ENCODE peak calls at places on chromosomes 6 and 20, in six cellular contexts. T is fibroblast of lung, V is suprapubic skin, W is mammary epithelial cell, H is upper lobe of left lung, J is endodermal cell. R is an unnamed sample. For H3K9me3, the result is how much of the 10 kb centered on the place peaks cover.

GRCh38 chr6:44721954-44722578 is 334.6 kb downstream of the CDC5L start:
- DNase-seq in W (no peak), T (no peak), H (no peak), J (no peak), V (no peak), R (no peak)

GRCh38 chr6:41167173-41167963 is 4.5 kb upstream of the TREM2 start:
- DNase-seq in V (no peak), T (peak), J (peak), H (no peak), W (peak), R (no peak)

GRCh38 chr6:145023116-145023726 is 712.1 kb downstream of the EPM2A start:
- DNase-seq in H (no peak), W (no peak), T (no peak), V (no peak), J (no peak), R (no peak)

GRCh38 chr6:68497927-68498326 is 137.2 kb upstream of the ADGRB3 start:
- DNase-seq in H (no peak), V (no peak), J (no peak), W (no peak), T (peak), R (no peak)

GRCh38 chr20:53773792-53774371 is 180.2 kb upstream of the ZNF217 start:
- DNase-seq in W (peak), T (peak), V (no peak), H (no peak), J (no peak), R (peak)

GRCh38 chr20:63703976-63704748 is 3.6 kb downstream of the ARFRP1 start:
- DNase-seq in T (no peak), W (no peak), H (no peak), V (peak), J (no peak), R (no peak)

GRCh38 chr6:54074109-54074508 is 37.1 kb upstream of the MLIP start:
- DNase-seq in W (no peak), V (no peak), J (no peak), T (no peak), H (no peak), R (no peak)

GRCh38 chr20:44073675-44074071 is 113.3 kb downstream of the JPH2 start:
- DNase-seq in W (no peak), H (no peak), J (no peak), T (no peak), V (no peak), R (no peak)

GRCh38 chr20:38001173-38001875 is 31.9 kb downstream of the TTI1 start:
- DNase-seq in V (no peak), J (no peak), H (no peak), W (peak), T (peak), R (no peak)

GRCh38 chr6:156866181-156866862 is 89.1 kb downstream of the ARID1B start:
- DNase-seq in J (peak), V (no peak), W (peak), H (peak), T (peak), R (no peak)

GRCh38 chr20:1336699-1337387 is 7.9 kb upstream of the SDCBP2 start:
- DNase-seq in J (peak), H (peak), W (no peak), T (peak), V (peak), R (no peak)

GRCh38 chr6:105886812-105887513 is 199.2 kb upstream of the PRDM1 start:
- DNase-seq in T (peak), W (no peak), V (no peak), H (no peak), J (no peak), R (no peak)

GRCh38 chr6:25014806-25015560 is 79.2 kb upstream of the RIPOR2 start:
- DNase-seq in T (peak), J (no peak), V (no peak), H (no peak), W (peak), R (no peak)

GRCh38 chr6:30974488-30975252 is 8.8 kb upstream of the MUC21 start:
- DNase-seq in T (no peak), W (peak), V (no peak), J (peak), H (no peak), R (peak)

GRCh38 chr20:5056801-5057599 is 55.7 kb upstream of the SLC23A2 start:
- DNase-seq in T (peak), V (no peak), H (peak), W (peak), J (peak), R (peak)

GRCh38 chr6:53986721-53987526 is 124.3 kb upstream of the MLIP start:
- DNase-seq in V (no peak), H (no peak), J (no peak), T (peak), W (peak), R (no peak)

GRCh38 chr6:36984581-36985383 is 1.2 kb downstream of the MTCH1 start:
- DNase-seq in J (peak), H (peak), V (peak), T (peak), W (peak), R (peak)

GRCh38 chr6:42331019-42331418 is 113.4 kb upstream of the MRPS10 start:
- DNase-seq in J (no peak), H (no peak), W (no peak), T (no peak), V (no peak), R (no peak)

GRCh38 chr6:83138758-83139157 is 54.3 kb downstream of the PGM3 start:
- DNase-seq in T (no peak), V (no peak), H (no peak), J (no peak), W (peak), R (no peak)

GRCh38 chr6:147132889-147133288 is 71.3 kb upstream of the STXBP5 start:
- DNase-seq in W (no peak), J (no peak), T (peak), H (no peak), V (no peak), R (no peak)

GRCh38 chr6:50147371-50147770 is 97.6 kb upstream of the DEFB112 start:
- DNase-seq in V (no peak), T (no peak), W (peak), H (no peak), J (no peak), R (no peak)

GRCh38 chr20:43919686-43920403 is 5.2 kb downstream of the TOX2 start:
- DNase-seq in J (no peak), W (no peak), H (no peak), V (no peak), T (no peak), R (no peak)

GRCh38 chr6:41789937-41790502 is 2.5 kb downstream of the TOMM6 start:
- DNase-seq in J (peak), W (no peak), T (no peak), V (no peak), H (no peak), R (no peak)

GRCh38 chr6:132728616-132729015 is 14.8 kb upstream of the VNN1 start:
- DNase-seq in T (no peak), J (peak), W (no peak), H (no peak), V (no peak), R (peak)
- TF ChIP-seq CTCF in T (no peak), J (peak), W (peak), H (no peak), V (no peak), R (peak)

DNA sequence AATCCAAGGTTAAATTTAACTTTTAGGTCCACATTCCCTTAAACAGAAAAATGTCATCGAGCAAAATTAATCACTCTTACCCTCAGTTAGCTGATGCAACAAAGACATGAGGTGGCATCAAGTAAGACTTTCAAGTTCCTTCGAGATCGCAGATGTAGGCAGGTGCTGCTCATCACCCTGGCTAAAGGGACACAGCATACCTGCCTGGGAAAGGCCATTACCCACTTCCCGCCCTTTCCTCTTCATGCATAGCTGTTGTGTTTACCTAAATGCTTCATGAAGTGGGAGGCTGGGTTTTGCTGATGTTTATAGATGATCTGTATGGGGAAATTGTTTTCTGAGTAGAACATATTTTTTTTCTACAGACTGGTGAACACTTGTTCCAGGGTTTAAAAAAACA is 67.7 kb downstream of the GFRA4 start:
- DNase-seq in W (no peak), J (no peak), T (no peak), H (no peak), V (no peak), R (no peak)
- H3K9me3 ChIP-seq in W (under half), J (under half), T (under half), H (under half), V (under half), R (under half)

DNA sequence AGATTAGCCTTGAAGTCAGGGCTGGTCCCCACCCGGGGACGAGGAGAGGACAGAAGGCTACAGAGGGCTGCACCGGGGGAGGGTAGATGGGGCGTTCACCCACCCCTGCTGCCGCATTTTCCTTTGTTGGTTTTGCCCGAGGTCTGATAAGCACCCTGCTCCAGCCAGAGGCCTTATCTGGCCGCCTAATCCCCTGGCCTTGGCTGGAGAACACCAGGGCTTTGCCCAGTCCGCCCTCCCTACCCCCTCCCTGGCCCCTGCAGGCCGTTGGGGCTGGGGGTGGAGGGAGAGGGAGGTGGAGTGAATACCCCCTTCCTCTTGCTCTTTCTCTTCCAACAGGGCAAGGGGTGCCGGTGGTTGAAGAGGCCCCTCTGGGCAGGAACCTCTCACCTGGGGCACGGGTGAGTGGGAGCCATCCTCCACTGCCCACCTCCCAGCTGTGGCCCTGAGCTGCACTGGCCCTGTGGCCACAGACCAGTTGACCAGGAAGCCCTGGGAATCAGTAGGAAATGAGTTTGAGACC is 11.8 kb upstream of the GATA5 start:
- DNase-seq in W (no peak), H (no peak), J (peak), T (no peak), V (no peak), R (peak)
- TF ChIP-seq CTCF in W (no peak), H (no peak), J (no peak), T (no peak), V (no peak), R (no peak)

GRCh38 chr20:31403886-31404285 is 2.1 kb downstream of the DEFB121 start:
- DNase-seq in J (no peak), T (no peak), V (no peak), H (no peak), W (no peak), R (no peak)
- H3K9me3 ChIP-seq in J (half or more), T (under half), V (under half), H (under half), W (under half), R (under half)

GRCh38 chr6:29112135-29112534 is 4.3 kb downstream of the OR2J3 start:
- DNase-seq in V (no peak), H (no peak), T (no peak), W (no peak), J (peak), R (peak)
- TF ChIP-seq CTCF in V (no peak), H (no peak), T (no peak), W (peak), J (peak), R (no peak)

DNA sequence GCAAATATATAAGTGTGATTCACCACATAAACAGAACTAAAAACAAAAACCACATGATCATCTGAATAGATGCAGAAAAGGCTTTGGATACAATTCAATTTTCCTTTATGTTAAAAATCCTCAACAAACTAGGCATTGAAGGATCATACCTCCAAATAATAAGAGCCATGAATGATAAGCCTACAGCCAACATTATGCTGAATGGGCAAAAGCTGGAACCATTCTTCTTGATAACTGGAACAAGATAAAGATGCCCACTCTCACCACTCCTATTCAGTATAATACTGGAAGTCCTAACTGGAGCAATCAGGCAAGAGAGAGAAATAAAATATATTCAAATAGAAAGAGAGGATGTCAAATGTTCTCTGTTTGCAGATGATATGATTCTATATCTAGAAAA is 33.8 kb upstream of the CLVS2 start:
- DNase-seq in J (no peak), W (no peak), V (no peak), H (no peak), T (no peak), R (no peak)
- H3K9me3 ChIP-seq in J (under half), W (under half), V (under half), H (under half), T (under half), R (under half)

GRCh38 chr6:165231581-165232276 is 77.7 kb downstream of the C6orf118 start:
- DNase-seq in W (peak), J (peak), T (peak), H (no peak), V (no peak), R (peak)

GRCh38 chr6:165227644-165228329 is 81.6 kb downstream of the C6orf118 start:
- DNase-seq in J (no peak), V (no peak), W (peak), T (peak), H (peak), R (no peak)

GRCh38 chr6:165232277-165232654 is 77.1 kb downstream of the C6orf118 start:
- DNase-seq in W (no peak), J (no peak), V (no peak), H (no peak), T (no peak), R (no peak)

GRCh38 chr6:165231177-165231576 is 78.2 kb downstream of the C6orf118 start:
- DNase-seq in W (no peak), J (no peak), H (no peak), V (no peak), T (no peak), R (no peak)

DNA sequence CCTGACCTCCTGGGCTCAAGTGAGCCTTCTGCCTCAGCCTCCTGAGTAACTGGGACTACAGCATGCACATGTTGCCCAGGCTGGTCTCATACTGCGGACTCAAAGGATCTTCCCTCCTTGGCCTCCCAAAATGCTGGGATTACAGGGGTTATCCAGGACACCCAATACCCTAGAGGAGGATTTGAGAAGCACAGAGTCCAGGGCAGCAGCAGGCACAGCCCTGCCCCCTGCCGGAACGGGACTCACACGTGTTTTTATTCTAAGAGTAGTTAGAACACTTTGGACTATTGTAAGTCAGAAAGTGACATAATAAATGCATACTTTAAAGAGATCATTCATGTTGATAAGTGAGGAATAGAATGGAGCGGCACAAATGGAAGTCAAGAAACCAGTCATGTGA is 80.2 kb downstream of the C6orf118 start:
- DNase-seq in T (no peak), J (no peak), V (no peak), H (no peak), W (no peak), R (no peak)
- TF ChIP-seq CTCF in T (no peak), J (peak), V (no peak), H (no peak), W (no peak), R (no peak)

DNA sequence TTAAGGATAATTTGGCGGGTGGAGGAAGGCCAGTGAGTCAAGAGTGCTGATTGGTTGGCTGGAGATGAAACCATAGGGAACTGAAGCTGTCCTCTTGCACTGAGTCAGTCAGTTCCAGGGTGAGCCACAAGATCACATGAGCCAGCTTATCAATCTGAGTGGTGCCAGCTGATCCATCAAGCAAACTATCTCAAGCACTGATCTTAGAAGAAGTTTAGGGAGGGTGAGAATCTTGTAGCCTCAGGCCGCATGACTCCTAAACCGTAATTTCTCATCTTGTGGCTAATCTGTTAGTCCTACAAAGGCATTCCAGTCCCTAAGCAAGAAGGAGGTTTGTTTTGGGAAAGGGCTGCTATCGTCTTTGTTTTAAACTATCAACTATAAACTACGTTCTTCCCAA is 954.3 kb downstream of the KIF16B start:
- DNase-seq in T (peak), V (no peak), J (no peak), W (peak), H (no peak), R (no peak)
- H3K9me3 ChIP-seq in T (under half), V (under half), J (under half), W (under half), H (under half), R (under half)